ENCODE peak calls at places on chromosomes 5 and 9, in nine cellular contexts. O is HT1080; P is aorta; B is stimulated activated naive CD8-positive, alpha-beta T cell treated with anti-CD3 and anti-CD28 coated beads, Interleukin-15, Interleukin-2, amounts not matched to agents 100 U/mL and 50 U/mL, for 24 hours; C is activated CD4-positive, alpha-beta T cell treated with anti-CD3 and anti-CD28 coated beads, Interleukin-2, amount 50 U/mL, for 1 hour; J is NCI-H2029; F is H54; K is amniotic stem cell; A is NCI-H1105 treated with DMSO at 0.1 percent for 48 hours. G is an unnamed sample.

GRCh38 chr5:122153230-122153629 is 23.9 kb downstream of the ZNF474 start:
- DNase-seq in C (no peak), J (no peak), P (no peak), F (no peak), B (no peak), O (peak; percentile 41), K (no peak), A (no peak), G (no peak)

GRCh38 chr5:16616536-16617271 is at the start of gene RETREG1:
- DNase-seq in J (no peak), C (peak; percentile 85), O (peak; percentile 20), A (peak; percentile 72), K (no peak), P (peak; percentile 87), B (peak; percentile 85), F (peak; percentile 91), G (peak; percentile 14)

GRCh38 chr5:111772456-111772855 is 15.5 kb upstream of the NREP start:
- DNase-seq in B (no peak), C (no peak), K (no peak), O (peak; percentile 26), P (no peak), J (no peak), F (no peak), A (no peak), G (no peak)

GRCh38 chr5:177378884-177379883 is 5.0 kb upstream of the SLC34A1 start:
- DNase-seq in F (peak; percentile 85), J (no peak), K (peak; percentile 73), A (no peak), P (no peak), B (no peak), O (peak; percentile 77), C (no peak), G (no peak)

GRCh38 chr5:11482011-11482410 is 422.2 kb downstream of the CTNND2 start:
- DNase-seq in O (peak; percentile 29), P (no peak), F (no peak), A (no peak), J (no peak), B (no peak), C (no peak), K (no peak), G (no peak)

GRCh38 chr5:158744226-158744625 is 355.5 kb downstream of the EBF1 start:
- DNase-seq in F (no peak), P (no peak), K (no peak), B (no peak), A (no peak), O (no peak), C (no peak), J (no peak), G (no peak)

GRCh38 chr5:73783823-73784222 is 157.8 kb downstream of the ARHGEF28 start:
- DNase-seq in J (peak; percentile 33), K (no peak), O (peak; percentile 11), P (no peak), F (no peak), B (no peak), C (no peak), A (peak; percentile 68), G (no peak)

GRCh38 chr5:155631116-155631515 is 617.6 kb downstream of the KIF4B start:
- DNase-seq in K (no peak), O (peak; percentile 74), A (no peak), C (no peak), J (no peak), B (no peak), F (peak; percentile 4), P (no peak), G (no peak)

GRCh38 chr9:107176701-107177100 is 106.4 kb upstream of the RAD23B start:
- DNase-seq in K (no peak), A (no peak), O (no peak), F (no peak), B (no peak), P (no peak), J (no peak), C (no peak), G (no peak)

GRCh38 chr9:138020120-138020794 is 142.7 kb downstream of the CACNA1B start:
- DNase-seq in A (no peak), P (no peak), O (no peak), C (no peak), J (no peak), B (no peak), F (no peak), K (no peak), G (no peak)

GRCh38 chr9:11915699-11916098 is 777.5 kb upstream of the TYRP1 start:
- DNase-seq in P (no peak), A (no peak), C (no peak), B (no peak), J (no peak), F (no peak), O (no peak), K (no peak), G (no peak)

GRCh38 chr5:126492939-126493338 is 69.7 kb downstream of the GRAMD2B start:
- DNase-seq in J (no peak), K (no peak), C (no peak), P (no peak), B (no peak), O (no peak), A (no peak), F (no peak), G (no peak)

GRCh38 chr5:168312606-168313297 is 21.3 kb downstream of the WWC1 start:
- DNase-seq in F (no peak), J (peak; percentile 70), O (no peak), K (no peak), C (no peak), B (no peak), P (no peak), A (no peak), G (no peak)

G was measured in KG1.